ENCODE peak calls at places on chromosomes 16 and 17, in nine cellular contexts. C is uterus; P is adrenal gland; L is neuronal stem cell; R is CD8-positive, alpha-beta memory T cell; M is left lung; Q is body of pancreas; F is Peyer's patch; I is H9. U is an unnamed sample.

GRCh38 chr17:37064166-37064565 is 115.4 kb downstream of the AATF start:
- DNase-seq in C (no peak), P (no peak), R (no peak), M (no peak), L (no peak), I (no peak), Q (no peak), F (no peak), U (no peak)

GRCh38 chr16:50066482-50067289 is 916 bp downstream of the HEATR3 start:
- DNase-seq in M (no peak), R (no peak), C (no peak), Q (no peak), I (no peak), P (no peak), F (no peak), L (peak; percentile 24), U (no peak)

GRCh38 chr17:3921853-3922319 is 5.6 kb upstream of the P2RX1 start:
- DNase-seq in L (no peak), Q (no peak), P (no peak), M (no peak), R (no peak), C (no peak), I (no peak), F (no peak), U (no peak)

GRCh38 chr16:87047221-87048037 is 269.8 kb downstream of the C16orf95 start:
- DNase-seq in P (no peak), L (no peak), I (no peak), M (no peak), R (no peak), C (no peak), Q (no peak), F (no peak), U (no peak)

GRCh38 chr16:9840761-9841665 is 341.2 kb downstream of the GRIN2A start:
- DNase-seq in L (no peak), C (no peak), I (no peak), R (no peak), Q (no peak), F (no peak), P (no peak), M (no peak), U (no peak)

GRCh38 chr16:7998789-7999453 is 591.4 kb downstream of the TMEM114 start:
- DNase-seq in P (no peak), I (no peak), F (no peak), C (no peak), Q (no peak), L (no peak), M (no peak), R (no peak), U (no peak)

GRCh38 chr16:53863861-53864260 is 159.9 kb downstream of the FTO start:
- DNase-seq in C (no peak), M (no peak), R (no peak), L (no peak), F (no peak), Q (no peak), P (no peak), I (no peak), U (no peak)

GRCh38 chr16:11526921-11527320 is 59.8 kb downstream of the LITAF start:
- DNase-seq in Q (no peak), C (no peak), I (peak; percentile 51), P (no peak), L (no peak), F (no peak), M (no peak), R (no peak), U (no peak)

GRCh38 chr16:27819356-27819755 is 244.2 kb downstream of the GSG1L start:
- DNase-seq in C (no peak), M (no peak), F (no peak), Q (no peak), R (no peak), L (no peak), I (no peak), P (no peak), U (no peak)

GRCh38 chr17:79485399-79485985 is 125.4 kb downstream of the RBFOX3 start:
- DNase-seq in C (no peak), R (no peak), M (no peak), Q (no peak), F (no peak), P (no peak), I (no peak), L (no peak), U (no peak)

GRCh38 chr16:28609631-28610594 is at the start of gene SULT1A1:
- DNase-seq in I (peak; percentile 42), F (no peak), C (peak; percentile 31), Q (peak; percentile 91), R (no peak), L (no peak), M (peak; percentile 85), P (peak; percentile 78), U (no peak)

GRCh38 chr17:10309003-10309974 is 63.5 kb downstream of the MYH13 start:
- DNase-seq in F (no peak), C (no peak), M (no peak), I (peak; percentile 31), P (no peak), L (no peak), R (no peak), Q (no peak), U (no peak)

GRCh38 chr16:66035096-66035495 is 331.4 kb upstream of the CDH5 start:
- DNase-seq in M (no peak), P (no peak), Q (no peak), F (no peak), C (no peak), I (no peak), L (no peak), R (no peak), U (no peak)

GRCh38 chr16:58025351-58026138 is at the start of gene MMP15:
- DNase-seq in M (peak; percentile 88), R (peak; percentile 39), I (peak; percentile 99), L (peak; percentile 70), Q (peak; percentile 94), P (peak; percentile 67), C (peak; percentile 51), F (peak; percentile 47), U (no peak)

GRCh38 chr17:58956997-58957724 is 149.5 kb downstream of the TRIM37 start:
- DNase-seq in Q (no peak), F (no peak), M (no peak), P (no peak), I (no peak), C (no peak), R (no peak), L (no peak), U (no peak)
- H3K27ac ChIP-seq in Q (no peak overlapping the region), F (no peak overlapping the region), M (no peak overlapping the region), P (no peak overlapping the region), I (no peak overlapping the region), C (no peak overlapping the region), R (no peak overlapping the region), L (no peak overlapping the region), U (no peak overlapping the region)

GRCh38 chr17:65754641-65755040 is 193.2 kb upstream of the AXIN2 start:
- DNase-seq in R (no peak), C (no peak), F (no peak), M (no peak), I (no peak), Q (no peak), L (no peak), P (no peak), U (no peak)
- H3K27ac ChIP-seq in R (no peak overlapping the region), C (no peak overlapping the region), F (no peak overlapping the region), M (no peak overlapping the region), I (no peak overlapping the region), Q (no peak overlapping the region), L (no peak overlapping the region), P (no peak overlapping the region), U (no peak overlapping the region)

DNA sequence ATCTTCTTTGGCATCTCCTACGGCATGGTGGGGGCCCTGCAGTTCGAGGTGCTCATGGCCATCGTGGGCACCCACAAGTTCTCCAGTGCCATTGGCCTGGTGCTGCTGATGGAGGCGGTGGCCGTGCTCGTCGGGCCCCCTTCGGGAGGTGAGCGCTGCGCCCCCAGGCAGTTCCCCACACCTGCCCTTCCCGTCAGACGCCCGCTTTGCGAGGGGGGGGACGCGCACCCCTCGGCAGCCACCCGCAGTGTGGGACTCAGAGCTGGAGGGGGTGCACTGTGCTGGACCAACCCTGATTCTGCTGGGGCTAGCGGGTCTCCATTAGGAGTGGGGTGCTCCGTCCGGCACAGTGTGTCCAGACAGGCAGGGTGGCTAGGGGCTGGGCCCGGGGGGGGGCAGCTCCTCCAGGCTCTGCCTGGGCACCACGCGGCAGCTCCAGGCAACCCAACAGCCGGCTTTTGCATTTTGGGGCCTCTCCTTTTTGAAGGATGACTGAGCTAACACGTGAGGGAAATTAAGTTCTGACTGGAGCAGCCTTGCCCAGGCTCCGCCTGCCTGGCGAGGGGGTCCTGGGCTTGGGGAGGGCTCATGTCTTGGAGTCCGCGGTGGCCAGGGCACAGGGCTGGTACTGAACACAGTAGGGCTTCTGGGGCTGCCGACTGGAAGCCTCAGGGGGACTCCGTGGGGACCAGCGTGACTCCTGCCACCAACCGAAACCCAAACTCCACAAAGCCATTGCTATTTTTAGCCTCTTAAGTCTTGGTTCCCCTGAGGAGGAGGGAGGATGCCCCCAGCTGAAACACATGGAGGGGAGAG is 9.1 kb downstream of the SLC16A3 start:
- DNase-seq in P (no peak), F (no peak), L (no peak), C (no peak), R (no peak), I (no peak), Q (no peak), M (no peak), U (peak; percentile 72)
- H3K27ac ChIP-seq in P (no peak overlapping the region), F (peak overlapping the region; percentile 79), L (no peak overlapping the region), C (peak overlapping the region; percentile 86), R (peak overlapping the region; percentile 59), I (no peak overlapping the region), Q (no peak overlapping the region), M (peak overlapping the region; percentile 28), U (peak overlapping the region; percentile 44)

DNA sequence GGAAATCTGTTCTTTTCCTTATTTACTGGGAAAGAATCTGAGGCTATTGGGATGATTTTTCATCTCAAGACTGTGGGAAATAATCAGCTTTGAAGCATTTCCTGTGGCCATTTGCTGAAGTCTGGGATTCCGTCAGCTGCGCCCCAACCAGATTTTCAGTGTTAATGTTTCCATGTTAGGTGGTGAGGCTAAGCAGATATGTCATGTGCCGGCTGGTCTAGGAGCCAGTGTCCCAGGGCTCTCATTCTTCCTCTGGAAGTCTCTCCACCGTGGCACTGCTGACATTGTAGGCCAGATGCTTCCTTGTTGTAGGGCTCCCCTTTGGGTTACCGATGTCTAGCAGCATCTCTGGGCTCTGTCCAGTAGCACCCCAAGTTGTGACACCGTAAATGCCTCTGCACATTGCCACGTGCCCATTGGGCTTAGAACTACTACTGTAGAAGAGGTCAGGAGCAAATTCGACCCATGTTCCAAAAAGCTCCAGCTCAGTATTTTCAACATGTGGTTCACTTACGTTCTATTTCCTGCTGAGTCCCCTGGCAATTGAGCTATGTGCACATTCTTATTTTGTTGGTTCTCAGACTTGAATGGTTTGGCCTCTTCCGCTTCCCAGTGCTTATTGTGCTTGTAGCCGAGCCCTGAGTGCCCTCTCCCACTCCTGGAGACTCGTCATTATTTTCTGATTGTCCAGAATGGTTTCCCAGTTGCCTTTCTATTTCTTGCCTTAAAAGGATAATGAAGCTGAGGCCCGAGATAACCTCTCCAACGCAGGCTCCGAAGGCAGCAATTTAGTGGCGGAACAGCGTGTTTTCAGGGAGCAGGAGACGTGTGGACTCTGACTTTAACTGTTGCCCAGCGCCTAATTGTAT is 82.2 kb downstream of the SPECC1 start:
- DNase-seq in R (no peak), Q (peak; percentile 38), C (no peak), L (no peak), F (no peak), P (peak; percentile 25), I (no peak), M (no peak), U (no peak)
- H3K27ac ChIP-seq in R (no peak overlapping the region), Q (peak overlapping the region; percentile 34), C (peak overlapping the region; percentile 74), L (peak overlapping the region; percentile 5), F (no peak overlapping the region), P (no peak overlapping the region), I (no peak overlapping the region), M (peak overlapping the region; percentile 56), U (peak overlapping the region; percentile 61)